ENCODE peak calls at places on chromosomes 1 and 21, in nine cellular contexts. Q is breast epithelium; V is esophagus muscularis mucosa; G is trophoblast cell; D is heart left ventricle; I is CD8-positive, alpha-beta memory T cell; U is HAP-1; N is upper lobe of right lung; H is brain microvascular endothelial cell. Z is an unnamed sample.

GRCh38 chr21:45612096-45613019 is 31.2 kb upstream of the PCBP3 start:
- DNase-seq in Q (no peak), V (no peak), G (no peak), D (no peak), I (no peak), U (no peak), N (peak; percentile 59), H (peak; percentile 84), Z (peak; percentile 77)

GRCh38 chr1:93824869-93825268 is 54.1 kb downstream of the DNTTIP2 start:
- DNase-seq in Q (no peak), V (no peak), G (no peak), D (no peak), I (no peak), U (no peak), N (no peak), H (no peak), Z (no peak)

GRCh38 chr1:165905853-165906252 is 78.4 kb downstream of the UCK2 start:
- DNase-seq in Q (no peak), V (no peak), G (no peak), D (no peak), I (no peak), U (no peak), N (no peak), H (no peak), Z (no peak)

GRCh38 chr1:33607444-33608005 is 135.1 kb downstream of the ZSCAN20 start:
- DNase-seq in Q (no peak), V (peak; percentile 70), G (no peak), D (no peak), I (no peak), U (no peak), N (no peak), H (no peak), Z (no peak)

GRCh38 chr1:24724345-24725208 is 20.7 kb upstream of the CLIC4 start:
- DNase-seq in Q (no peak), V (no peak), G (peak; percentile 90), D (no peak), I (no peak), U (no peak), N (no peak), H (peak; percentile 94), Z (no peak)

GRCh38 chr1:175920401-175920800 is 177.0 kb upstream of the TNR start:
- DNase-seq in Q (no peak), V (no peak), G (no peak), D (no peak), I (no peak), U (no peak), N (no peak), H (no peak), Z (no peak)

GRCh38 chr1:210689741-210690635 is 361.3 kb downstream of the HHAT start:
- DNase-seq in Q (no peak), V (no peak), G (no peak), D (no peak), I (no peak), U (no peak), N (no peak), H (no peak), Z (no peak)

GRCh38 chr1:11067716-11068495 is 8.1 kb upstream of the SRM start:
- DNase-seq in Q (peak; percentile 55), V (no peak), G (no peak), D (no peak), I (no peak), U (no peak), N (peak; percentile 46), H (no peak), Z (no peak)

GRCh38 chr1:26851106-26851684 is 11.8 kb upstream of the SFN start:
- DNase-seq in Q (no peak), V (no peak), G (no peak), D (no peak), I (no peak), U (no peak), N (no peak), H (no peak), Z (no peak)

GRCh38 chr1:235160395-235160964 is 570 bp downstream of the RBM34 start:
- DNase-seq in Q (no peak), V (no peak), G (no peak), D (no peak), I (no peak), U (peak; percentile 57), N (no peak), H (peak; percentile 47), Z (peak; percentile 13)

GRCh38 chr1:208834346-208835081 is 590.3 kb upstream of the PLXNA2 start:
- DNase-seq in Q (no peak), V (peak; percentile 78), G (peak; percentile 16), D (no peak), I (no peak), U (no peak), N (no peak), H (peak; percentile 2), Z (no peak)

GRCh38 chr1:45887156-45887842 is 83.9 kb downstream of the MAST2 start:
- DNase-seq in Q (no peak), V (no peak), G (no peak), D (no peak), I (no peak), U (no peak), N (no peak), H (no peak), Z (no peak)

GRCh38 chr1:12168451-12169160 is 1.8 kb downstream of the TNFRSF1B start:
- DNase-seq in Q (no peak), V (no peak), G (peak; percentile 71), D (no peak), I (no peak), U (no peak), N (no peak), H (no peak), Z (no peak)

GRCh38 chr1:21381354-21381753 is 58.6 kb upstream of the NBPF3 start:
- DNase-seq in Q (peak; percentile 30), V (no peak), G (no peak), D (no peak), I (no peak), U (no peak), N (no peak), H (no peak), Z (no peak)

GRCh38 chr1:220347654-220348175 is 75.5 kb upstream of the RAB3GAP2 start:
- DNase-seq in Q (no peak), V (no peak), G (no peak), D (no peak), I (no peak), U (no peak), N (no peak), H (no peak), Z (no peak)

GRCh38 chr1:29478046-29478791 is 241.9 kb downstream of the PTPRU start:
- DNase-seq in Q (no peak), V (no peak), G (no peak), D (no peak), I (no peak), U (no peak), N (no peak), H (no peak), Z (no peak)

DNA sequence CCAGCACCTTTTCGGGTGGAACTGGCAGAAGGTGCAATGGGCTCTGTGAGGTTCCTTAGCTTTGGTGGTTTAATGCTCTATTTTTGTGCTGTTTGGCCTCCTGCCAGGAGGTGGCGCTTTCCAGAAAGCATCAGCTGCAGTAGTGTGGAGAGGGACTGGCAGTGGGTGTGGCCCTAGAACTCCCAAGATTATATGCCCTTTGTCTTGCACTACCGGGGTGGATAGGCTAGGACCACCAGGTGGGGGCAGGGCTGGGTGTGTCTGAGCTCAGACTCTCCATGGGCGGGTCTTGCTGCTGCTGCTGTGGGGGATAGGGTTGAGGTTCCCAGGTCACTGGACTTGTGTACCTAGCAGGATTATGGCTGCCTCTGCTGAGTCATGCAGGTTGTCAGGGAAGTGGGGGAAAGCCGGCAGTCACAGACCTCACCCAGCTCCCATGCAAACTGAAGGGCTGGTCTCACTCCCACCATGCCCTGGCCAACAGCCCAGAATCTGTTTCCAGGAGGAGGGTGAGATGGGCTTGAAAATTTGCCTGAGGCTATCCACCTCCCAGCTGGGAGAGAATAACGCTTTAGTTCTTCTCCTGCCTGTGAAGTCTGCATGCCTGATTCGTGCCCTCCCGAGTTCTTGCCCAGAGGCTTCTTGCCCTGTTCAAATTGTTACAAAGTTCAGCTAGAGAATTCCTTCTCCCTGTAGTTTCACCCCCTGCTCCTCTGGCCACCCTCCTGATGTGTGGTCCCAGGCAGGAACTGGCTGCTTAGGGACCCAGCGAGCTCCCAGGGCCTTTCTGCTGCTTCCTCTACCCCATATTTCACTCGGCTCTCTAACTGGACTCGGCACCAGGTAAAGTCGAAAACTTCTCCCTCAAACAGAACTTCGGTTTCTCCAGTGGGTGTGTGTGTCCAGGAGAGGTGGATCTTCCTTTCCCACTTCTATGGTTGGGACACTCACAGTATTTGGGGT is 76.5 kb upstream of the BTG3 start:
- DNase-seq in Q (peak; percentile 59), V (no peak), G (peak; percentile 88), D (peak; percentile 61), I (peak; percentile 32), U (peak; percentile 42), N (no peak), H (peak; percentile 5), Z (no peak)
- H3K4me3 ChIP-seq in Q (no peak overlapping the region), V (no peak overlapping the region), G (no peak overlapping the region), D (no peak overlapping the region), I (no peak overlapping the region), U (no peak overlapping the region), N (no peak overlapping the region), H (no peak overlapping the region), Z (no peak overlapping the region)

DNA sequence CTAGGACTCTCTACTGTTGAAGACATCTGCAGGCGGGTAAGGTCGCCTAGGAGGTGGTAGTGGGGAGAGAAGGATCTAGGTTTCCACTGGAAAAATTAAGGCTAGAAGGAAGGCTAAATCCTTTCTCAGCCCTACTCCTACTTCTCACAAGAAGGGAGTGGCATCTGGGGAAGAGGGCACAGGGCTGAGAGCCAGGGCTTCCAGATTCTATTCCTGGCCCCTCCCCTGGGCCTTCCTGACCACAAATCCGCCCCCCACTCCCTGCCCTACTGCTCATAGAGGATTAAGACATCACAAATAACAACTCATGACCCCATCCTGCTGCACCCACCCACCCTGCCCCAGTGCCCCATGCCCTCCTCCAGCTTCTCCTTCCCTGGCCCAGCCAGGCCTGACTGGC is 2.5 kb downstream of the PHLDA3 start:
- DNase-seq in Q (no peak), V (no peak), G (no peak), D (no peak), I (no peak), U (no peak), N (peak; percentile 81), H (no peak), Z (no peak)
- H3K4me3 ChIP-seq in Q (peak overlapping the region; percentile 64), V (peak overlapping the region; percentile 81), G (peak overlapping the region; percentile 19), D (peak overlapping the region; percentile 94), I (no peak overlapping the region), U (no peak overlapping the region), N (peak overlapping the region; percentile 74), H (peak overlapping the region; percentile 84), Z (peak overlapping the region; percentile 91)

DNA sequence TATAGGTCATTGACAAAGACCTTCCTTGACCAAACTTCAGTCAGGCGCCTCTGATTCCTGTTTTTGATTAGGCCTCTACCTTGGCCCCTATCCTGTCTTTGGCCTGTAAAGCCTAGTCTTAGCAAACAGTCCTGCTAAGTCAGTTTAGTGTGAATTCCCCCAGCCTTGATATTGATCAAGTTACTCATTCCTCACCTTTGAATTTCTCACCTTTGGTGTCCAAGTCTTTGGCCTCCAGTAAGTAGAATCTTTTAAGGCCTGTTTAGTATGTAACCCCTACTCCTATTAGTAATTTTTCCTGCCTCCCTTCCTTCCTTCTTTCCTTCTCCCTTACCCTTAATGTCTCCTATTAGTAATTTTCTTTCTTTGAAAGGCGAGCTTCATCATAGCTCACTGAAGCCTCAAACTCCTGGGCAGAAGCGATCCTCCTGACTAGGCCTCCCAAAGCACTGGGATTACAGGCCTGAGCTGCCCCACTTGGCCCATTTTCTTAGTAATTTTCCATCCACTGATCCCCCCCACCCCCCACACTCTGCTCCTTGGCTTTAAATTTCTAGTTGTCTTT is 13.0 kb upstream of the ZNF692 start:
- DNase-seq in Q (no peak), V (no peak), G (peak; percentile 86), D (no peak), I (no peak), U (no peak), N (no peak), H (no peak), Z (no peak)
- H3K4me3 ChIP-seq in Q (no peak overlapping the region), V (no peak overlapping the region), G (no peak overlapping the region), D (peak overlapping the region; percentile 80), I (no peak overlapping the region), U (no peak overlapping the region), N (peak overlapping the region; percentile 73), H (no peak overlapping the region), Z (peak overlapping the region; percentile 88)

GRCh38 chr1:23627065-23627464 is 64.5 kb upstream of the RPL11 start:
- DNase-seq in Q (no peak), V (no peak), G (peak; percentile 63), D (no peak), I (no peak), U (no peak), N (no peak), H (no peak), Z (no peak)
- H3K4me3 ChIP-seq in Q (no peak overlapping the region), V (no peak overlapping the region), G (no peak overlapping the region), D (no peak overlapping the region), I (peak overlapping the region; percentile 52), U (no peak overlapping the region), N (peak overlapping the region; percentile 15), H (no peak overlapping the region), Z (no peak overlapping the region)